ENCODE peak calls at places on chromosomes 1 and 21, in seven cellular contexts. E, V, Y, I, A, W and U are unnamed samples.

GRCh38 chr1:18373882-18374493 is 106.7 kb upstream of the KLHDC7A start:
- DNase-seq in W (no peak), Y (peak), E (no peak), I (no peak), V (peak), A (no peak), U (no peak)

GRCh38 chr1:213987422-213987875 is 324 bp upstream of the PROX1 start:
- DNase-seq in V (no peak), Y (no peak), A (no peak), W (no peak), I (no peak), E (peak), U (no peak)

GRCh38 chr21:27498025-27498424 is 531.1 kb upstream of the ADAMTS5 start:
- DNase-seq in I (no peak), V (no peak), W (no peak), E (no peak), A (no peak), Y (no peak), U (no peak)

GRCh38 chr21:25980710-25981109 is 189.9 kb downstream of the APP start:
- DNase-seq in I (no peak), W (no peak), Y (no peak), A (no peak), V (no peak), E (no peak), U (no peak)

GRCh38 chr1:240947438-240948224 is 335.7 kb upstream of the GREM2 start:
- DNase-seq in W (no peak), A (no peak), E (no peak), I (no peak), Y (no peak), V (no peak), U (no peak)

GRCh38 chr1:241229216-241229615 is 127.8 kb downstream of the RGS7 start:
- DNase-seq in I (no peak), V (no peak), E (no peak), Y (no peak), W (peak), A (no peak), U (no peak)

GRCh38 chr1:93672477-93673158 is 9.0 kb downstream of the BCAR3 start:
- DNase-seq in E (no peak), I (no peak), A (no peak), Y (no peak), W (no peak), V (no peak), U (peak)

GRCh38 chr1:177274687-177275211 is 104.0 kb downstream of the BRINP2 start:
- DNase-seq in A (peak), I (peak), V (no peak), E (no peak), W (peak), Y (no peak), U (no peak)

GRCh38 chr1:51058863-51059262 is 43.2 kb upstream of the C1orf185 start:
- DNase-seq in W (no peak), E (no peak), A (no peak), Y (no peak), V (peak), I (no peak), U (no peak)

GRCh38 chr1:155858805-155859233 is 548 bp upstream of the SYT11 start:
- DNase-seq in I (peak), W (no peak), Y (peak), A (peak), E (no peak), V (peak), U (peak)

GRCh38 chr1:7572654-7573152 is 198.4 kb upstream of the VAMP3 start:
- DNase-seq in V (no peak), Y (no peak), A (no peak), W (peak), E (peak), I (no peak), U (no peak)

GRCh38 chr1:114319480-114319879 is 165.8 kb upstream of the SYT6 start:
- DNase-seq in W (no peak), I (no peak), V (no peak), A (no peak), E (no peak), Y (no peak), U (no peak)

GRCh38 chr21:28827422-28827821 is 165.3 kb downstream of the LTN1 start:
- DNase-seq in W (no peak), Y (no peak), E (no peak), A (no peak), I (no peak), V (peak), U (no peak)

GRCh38 chr1:94425821-94426484 is 7.8 kb downstream of the ABCD3 start:
- DNase-seq in W (peak), I (no peak), E (no peak), Y (no peak), V (no peak), A (no peak), U (no peak)

GRCh38 chr1:56671085-56671484 is 26.0 kb downstream of the PRKAA2 start:
- DNase-seq in E (no peak), Y (no peak), V (no peak), W (no peak), A (no peak), I (no peak), U (no peak)

GRCh38 chr1:47230692-47231313 is 1.2 kb downstream of the TAL1 start:
- DNase-seq in I (peak), A (no peak), E (peak), V (no peak), Y (peak), W (no peak), U (no peak)

GRCh38 chr21:31011412-31011811 is 26.9 kb downstream of the KRTAP19-8 start:
- DNase-seq in V (no peak), Y (no peak), A (no peak), W (no peak), I (no peak), E (no peak), U (no peak)

GRCh38 chr1:58979085-58979484 is 195.2 kb upstream of the JUN start:
- DNase-seq in I (peak), V (peak), Y (no peak), W (no peak), E (no peak), A (no peak), U (no peak)

GRCh38 chr1:46039571-46040052 is 92.8 kb downstream of the PIK3R3 start:
- DNase-seq in W (no peak), E (no peak), Y (no peak), I (peak), V (peak), A (no peak), U (no peak)

GRCh38 chr1:236829085-236829484 is 34.0 kb downstream of the MTR start:
- DNase-seq in E (no peak), I (no peak), A (no peak), W (no peak), V (no peak), Y (no peak), U (no peak)

GRCh38 chr1:41305576-41306365 is 55.5 kb upstream of the FOXO6 start:
- DNase-seq in E (no peak), V (no peak), Y (no peak), I (no peak), A (no peak), W (no peak), U (peak)

GRCh38 chr1:166141969-166142368 is 24.8 kb downstream of the FAM78B start:
- DNase-seq in A (no peak), W (no peak), I (no peak), E (no peak), Y (no peak), V (no peak), U (no peak)
- TF ChIP-seq CTCF in A (no peak), W (no peak), I (no peak), E (no peak), Y (peak), V (no peak), U (no peak)

DNA sequence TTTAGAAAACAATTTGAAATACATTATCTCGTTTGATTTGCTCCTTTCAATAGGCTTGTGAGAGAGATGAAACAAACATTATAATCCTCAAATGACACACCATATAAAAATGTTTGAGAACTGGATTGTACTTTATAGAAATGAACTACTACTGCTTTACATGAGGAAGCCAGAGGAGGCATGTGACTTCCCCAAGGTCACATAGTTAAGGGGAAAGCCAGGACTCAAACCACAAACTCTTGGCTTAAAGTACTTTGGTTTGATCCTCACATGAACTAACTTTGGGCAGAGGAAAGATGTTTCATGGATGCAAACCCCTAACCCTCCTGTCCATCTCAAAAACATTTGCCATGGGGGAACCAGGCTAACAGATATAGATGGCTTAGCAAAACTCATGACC is 4.7 kb downstream of the ARHGEF11 start:
- DNase-seq in V (no peak), Y (no peak), W (no peak), E (no peak), A (no peak), I (no peak), U (no peak)
- H3K4me3 ChIP-seq in V (no peak), Y (no peak), W (no peak), E (no peak), A (no peak), I (no peak), U (no peak)

GRCh38 chr1:17196496-17197180 is 8.3 kb upstream of the PADI1 start:
- DNase-seq in W (no peak), A (no peak), Y (no peak), I (no peak), V (no peak), E (no peak), U (no peak)

GRCh38 chr1:17195731-17196130 is 9.2 kb upstream of the PADI1 start:
- DNase-seq in I (no peak), A (no peak), E (no peak), Y (no peak), W (no peak), V (no peak), U (peak)

GRCh38 chr1:17194133-17194475 is 10.8 kb upstream of the PADI1 start:
- DNase-seq in I (no peak), W (no peak), A (no peak), V (no peak), Y (no peak), E (no peak), U (no peak)

GRCh38 chr1:17193222-17194132 is 11.5 kb upstream of the PADI1 start:
- DNase-seq in A (no peak), Y (no peak), E (no peak), W (no peak), V (no peak), I (no peak), U (no peak)

DNA sequence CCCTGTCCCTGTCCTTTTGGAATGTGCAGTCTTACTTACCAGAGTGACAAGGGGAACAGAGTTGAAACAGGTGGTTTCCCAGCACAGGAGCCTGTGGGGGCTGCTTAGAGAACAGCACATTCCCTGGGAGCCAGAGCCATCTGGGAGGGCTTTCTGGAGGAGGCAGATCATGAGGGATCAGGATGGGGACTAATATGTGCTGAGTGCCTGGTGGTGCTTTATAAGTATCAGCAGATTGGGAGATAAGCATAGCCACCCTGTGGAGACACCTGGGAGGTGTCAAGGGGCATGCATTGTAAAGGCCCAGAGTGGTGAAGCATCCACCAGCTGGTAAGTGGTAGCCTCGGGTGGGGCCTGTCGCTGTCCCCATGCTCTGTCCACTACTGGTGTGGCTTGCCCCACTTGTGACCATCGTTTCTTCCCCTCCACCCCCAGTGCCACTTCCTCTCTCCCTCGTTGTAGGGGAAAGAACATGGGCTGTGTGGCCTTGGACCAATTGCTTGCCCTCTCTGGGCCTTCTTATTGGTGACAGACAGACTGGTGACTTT is 9.9 kb upstream of the PADI1 start:
- DNase-seq in V (no peak), Y (no peak), E (no peak), I (no peak), A (no peak), W (no peak), U (peak)
- TF ChIP-seq CTCF in V (peak), Y (no peak), E (no peak), I (no peak), A (no peak), W (no peak), U (no peak)

GRCh38 chr1:229185913-229186312 is 85.0 kb upstream of the RAB4A start:
- DNase-seq in E (no peak), W (no peak), V (no peak), I (no peak), Y (no peak), A (no peak), U (peak)

GRCh38 chr1:229181419-229181818 is 89.5 kb upstream of the RAB4A start:
- DNase-seq in I (no peak), Y (no peak), A (no peak), W (no peak), E (no peak), V (no peak), U (no peak)

GRCh38 chr1:229183583-229183982 is 87.3 kb upstream of the RAB4A start:
- DNase-seq in I (no peak), E (no peak), A (no peak), W (no peak), Y (no peak), V (no peak), U (no peak)

GRCh38 chr1:229184066-229184465 is 86.8 kb upstream of the RAB4A start:
- DNase-seq in E (no peak), W (no peak), Y (no peak), I (no peak), V (no peak), A (peak), U (no peak)

GRCh38 chr1:229180161-229180560 is 90.8 kb upstream of the RAB4A start:
- DNase-seq in Y (no peak), E (no peak), V (no peak), A (no peak), I (no peak), W (no peak), U (peak)
- H3K4me3 ChIP-seq in Y (no peak), E (no peak), V (no peak), A (no peak), I (no peak), W (no peak), U (no peak)

DNA sequence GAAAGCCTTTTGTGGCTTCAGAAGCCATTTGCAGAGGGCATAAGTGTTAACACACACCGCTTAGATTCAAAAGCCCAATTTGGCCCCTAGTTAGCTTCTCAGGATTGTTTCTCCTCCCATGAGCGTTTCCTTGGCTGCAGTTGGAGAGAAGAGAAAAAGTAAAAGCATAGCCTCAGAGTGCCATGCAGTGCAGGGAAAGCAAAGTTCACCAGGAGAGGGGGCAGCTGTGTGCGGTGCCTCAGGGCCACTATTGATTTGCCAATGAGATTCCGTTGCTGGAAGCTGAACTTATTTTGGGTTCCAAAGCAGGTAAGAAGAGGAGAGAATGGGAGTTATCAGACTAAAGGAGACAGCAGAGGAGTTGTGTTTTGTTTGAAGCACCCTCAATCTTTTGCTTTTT is 102.4 kb downstream of the SELENOF start:
- DNase-seq in V (no peak), A (no peak), E (no peak), Y (no peak), I (no peak), W (no peak), U (no peak)
- TF ChIP-seq CTCF in V (no peak), A (no peak), E (no peak), Y (no peak), I (no peak), W (no peak), U (no peak)

DNA sequence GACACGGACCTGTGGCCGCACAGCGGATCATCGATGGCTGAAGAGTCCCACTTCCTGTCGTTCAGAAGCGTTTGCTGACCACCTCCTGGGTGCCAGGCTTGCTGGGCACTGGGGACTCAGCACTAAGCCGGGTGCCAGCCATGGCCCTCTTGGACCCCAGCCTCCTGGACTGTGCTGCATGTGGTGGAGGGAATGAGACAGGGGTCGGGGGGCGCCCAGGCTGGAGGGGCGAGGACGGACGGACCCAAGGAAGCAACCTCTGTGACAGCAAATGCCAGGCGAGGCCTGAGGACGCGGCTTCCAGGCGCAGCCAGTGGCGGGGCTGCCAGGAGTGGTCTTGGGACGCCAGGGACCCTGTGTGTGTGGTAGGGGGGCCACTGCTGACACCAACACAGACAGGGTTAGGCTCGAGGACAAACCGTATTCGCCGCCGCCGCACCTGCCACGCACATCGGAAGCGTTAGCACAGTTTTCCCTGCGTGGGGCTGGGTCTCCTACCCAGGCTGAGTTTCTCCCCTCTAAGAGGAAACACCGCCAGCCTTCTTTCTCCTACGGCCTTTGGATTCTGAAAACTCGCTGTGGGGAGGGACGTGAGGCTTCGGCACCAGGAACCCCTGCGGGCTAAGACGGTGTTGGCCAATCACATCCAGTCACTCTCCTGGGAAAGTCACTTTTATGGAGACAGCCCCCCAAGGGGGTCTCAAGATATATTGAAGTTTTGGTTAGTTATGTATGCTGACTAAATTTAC is 3.1 kb upstream of the MXRA8 start:
- DNase-seq in W (no peak), V (no peak), I (no peak), E (peak), A (no peak), Y (no peak), U (no peak)
- H3K4me3 ChIP-seq in W (no peak), V (no peak), I (no peak), E (no peak), A (peak), Y (no peak), U (no peak)

GRCh38 chr1:201486158-201486557 is 17.2 kb upstream of the PHLDA3 start:
- DNase-seq in Y (no peak), I (peak), V (no peak), A (no peak), E (no peak), W (no peak), U (no peak)
- TF ChIP-seq CTCF in Y (no peak), I (no peak), V (no peak), A (no peak), E (no peak), W (no peak), U (no peak)